ENCODE peak calls at places on chromosomes 6 and 20, in six cellular contexts. K, T, R, Y, U and J are unnamed samples.

GRCh38 chr6:87755697-87756671 is 54.0 kb upstream of the AKIRIN2 start:
- DNase-seq in U (no peak), R (no peak), T (no peak), K (no peak), Y (no peak), J (peak; percentile 24)

GRCh38 chr20:23331951-23332350 is 18.6 kb upstream of the NXT1 start:
- DNase-seq in K (no peak), R (no peak), Y (no peak), T (no peak), U (no peak), J (peak; percentile 57)

GRCh38 chr6:149851461-149851860 is 12.7 kb downstream of the LRP11 start:
- DNase-seq in Y (no peak), U (no peak), K (no peak), R (no peak), T (no peak), J (no peak)

GRCh38 chr6:149170564-149171452 is 146.7 kb upstream of the TAB2 start:
- DNase-seq in Y (no peak), K (no peak), R (no peak), T (no peak), U (no peak), J (no peak)

GRCh38 chr6:37092851-37093727 is 76.9 kb upstream of the PIM1 start:
- DNase-seq in Y (no peak), U (no peak), K (no peak), T (no peak), R (no peak), J (no peak)

GRCh38 chr6:41652876-41653641 is 14.8 kb downstream of the MDFI start:
- DNase-seq in R (no peak), K (no peak), U (no peak), Y (no peak), T (peak; percentile 76), J (no peak)

GRCh38 chr20:37943501-37944455 is 40.9 kb downstream of the VSTM2L start:
- DNase-seq in R (no peak), U (no peak), K (peak; percentile 50), Y (no peak), T (no peak), J (no peak)

GRCh38 chr6:111559193-111560097 is 46.2 kb downstream of the TRAF3IP2 start:
- DNase-seq in K (no peak), Y (no peak), R (no peak), T (no peak), U (no peak), J (no peak)

GRCh38 chr20:57216669-57217068 is 49.8 kb downstream of the BMP7 start:
- DNase-seq in K (no peak), R (no peak), Y (no peak), U (no peak), T (no peak), J (no peak)

GRCh38 chr20:1466211-1467081 is at the start of gene NSFL1C:
- DNase-seq in Y (peak; percentile 94), K (peak; percentile 98), T (peak; percentile 99), U (peak; percentile 98), R (peak; percentile 93), J (peak; percentile 96)

GRCh38 chr20:44650777-44651493 is 564 bp downstream of the ADA start:
- DNase-seq in U (peak; percentile 16), R (no peak), K (no peak), T (no peak), Y (no peak), J (peak; percentile 38)

GRCh38 chr20:25402583-25402982 is 4.9 kb upstream of the GINS1 start:
- DNase-seq in R (no peak), K (peak; percentile 19), T (peak; percentile 47), U (no peak), Y (no peak), J (no peak)

GRCh38 chr6:10407674-10408054 is 7.2 kb downstream of the TFAP2A start:
- DNase-seq in Y (no peak), K (no peak), T (no peak), U (no peak), R (no peak), J (no peak)

GRCh38 chr6:35052694-35053565 is 88.2 kb downstream of the TCP11 start:
- DNase-seq in K (peak; percentile 7), T (no peak), R (peak; percentile 78), U (no peak), Y (no peak), J (peak; percentile 69)